ENCODE peak calls at places on chromosomes 3 and 15, in eight cellular contexts. R, O, Y, M, C, H, X and V are unnamed samples.

GRCh38 chr3:142929109-142929508 is 34.4 kb downstream of the PAQR9 start:
- DNase-seq in O (peak; percentile 43), Y (no peak), H (no peak), X (peak; percentile 53), C (peak; percentile 43), R (peak; percentile 92), M (no peak), V (no peak)

GRCh38 chr15:62250176-62250575 is 85.1 kb upstream of the C2CD4B start:
- DNase-seq in H (no peak), R (no peak), M (no peak), X (no peak), O (no peak), C (no peak), Y (peak; percentile 42), V (peak; percentile 43)

GRCh38 chr3:70984756-70985155 is 598.8 kb downstream of the FOXP1 start:
- DNase-seq in R (no peak), X (no peak), H (no peak), Y (no peak), O (no peak), C (no peak), M (no peak), V (no peak)

GRCh38 chr15:81197255-81197630 is 564 bp downstream of the IL16 start:
- DNase-seq in X (no peak), R (no peak), H (no peak), Y (no peak), C (no peak), M (no peak), O (no peak), V (no peak)

GRCh38 chr3:55676643-55677042 is 189.5 kb upstream of the WNT5A start:
- DNase-seq in H (no peak), Y (no peak), M (no peak), C (peak; percentile 4), O (no peak), X (no peak), R (no peak), V (peak; percentile 43)

GRCh38 chr3:141407043-141407442 is 38.7 kb downstream of the ZBTB38 start:
- DNase-seq in O (no peak), C (no peak), X (no peak), H (no peak), R (no peak), M (no peak), Y (no peak), V (no peak)

GRCh38 chr3:143041901-143042300 is 40.5 kb downstream of the U2SURP start:
- DNase-seq in R (no peak), M (no peak), C (no peak), O (no peak), Y (no peak), X (no peak), H (no peak), V (no peak)

GRCh38 chr3:53750253-53751210 is 95.7 kb downstream of the CHDH start:
- DNase-seq in O (no peak), X (no peak), Y (no peak), M (no peak), C (no peak), H (no peak), R (no peak), V (no peak)

GRCh38 chr3:71361346-71361745 is 222.2 kb downstream of the FOXP1 start:
- DNase-seq in R (no peak), Y (no peak), M (no peak), H (no peak), X (peak; percentile 43), C (no peak), O (no peak), V (no peak)

GRCh38 chr3:174440350-174440716 is 418.8 kb upstream of the NAALADL2 start:
- DNase-seq in C (peak; percentile 13), X (peak; percentile 84), H (no peak), M (no peak), O (peak; percentile 41), Y (no peak), R (peak; percentile 36), V (no peak)

GRCh38 chr15:80476036-80476435 is 71.9 kb downstream of the ARNT2 start:
- DNase-seq in Y (no peak), M (no peak), O (no peak), X (no peak), R (no peak), H (no peak), C (no peak), V (no peak)

GRCh38 chr3:11600501-11601282 is 43.0 kb downstream of the VGLL4 start:
- DNase-seq in Y (peak; percentile 92), C (peak; percentile 61), O (no peak), R (no peak), H (no peak), M (no peak), X (no peak), V (peak; percentile 94)

GRCh38 chr3:21942328-21942727 is 191.3 kb upstream of the ZNF385D start:
- DNase-seq in R (no peak), C (no peak), Y (no peak), O (no peak), X (peak; percentile 74), H (no peak), M (no peak), V (no peak)

GRCh38 chr15:101025116-101025885 is 106.1 kb downstream of the LRRK1 start:
- DNase-seq in H (no peak), R (peak; percentile 1), O (no peak), Y (peak; percentile 18), X (no peak), C (no peak), M (no peak), V (peak; percentile 45)

GRCh38 chr3:57094606-57095005 is 34.1 kb downstream of the SPATA12 start:
- DNase-seq in O (no peak), Y (no peak), X (no peak), H (no peak), R (no peak), M (no peak), C (no peak), V (no peak)

GRCh38 chr3:18153571-18154173 is 271.5 kb downstream of the SATB1 start:
- DNase-seq in O (peak; percentile 79), M (no peak), Y (no peak), C (peak; percentile 12), X (no peak), R (no peak), H (no peak), V (no peak)

GRCh38 chr3:110352841-110353595 is 718.6 kb upstream of the NECTIN3 start:
- DNase-seq in O (no peak), Y (no peak), H (no peak), X (no peak), M (no peak), R (no peak), C (no peak), V (no peak)

GRCh38 chr3:183775781-183776180 is 49.6 kb downstream of the MAP6D1 start:
- DNase-seq in M (no peak), H (no peak), Y (no peak), O (no peak), X (no peak), R (no peak), C (no peak), V (no peak)